ENCODE peak calls at places on chromosomes 11 and 22, in nine cellular contexts. D is dorsolateral prefrontal cortex; F is CD8-positive, alpha-beta T cell; N is MM.1S; M is PC-9; R is caudate nucleus; B is adrenal gland; H is Peyer's patch; E is CD8-positive, alpha-beta memory T cell. G is an unnamed sample.

GRCh38 chr11:126391286-126391954 is 35.9 kb downstream of the ST3GAL4 start:
- DNase-seq in E (no peak), R (no peak), M (no peak), H (no peak), B (no peak), F (no peak), N (no peak), D (no peak), G (no peak)

GRCh38 chr22:49413551-49413950 is 414.1 kb downstream of the BRD1 start:
- DNase-seq in E (no peak), D (no peak), H (no peak), M (no peak), B (no peak), F (no peak), R (no peak), N (no peak), G (no peak)

GRCh38 chr11:8068605-8069221 is 12.3 kb upstream of the TUB start:
- DNase-seq in H (no peak), F (no peak), E (no peak), D (no peak), B (peak), N (no peak), M (peak), R (no peak), G (no peak)

GRCh38 chr22:28025866-28026575 is 107.0 kb upstream of the PITPNB start:
- DNase-seq in R (no peak), F (no peak), M (no peak), N (no peak), H (no peak), D (no peak), B (peak), E (no peak), G (no peak)

GRCh38 chr11:106464728-106465127 is 387.3 kb downstream of the AASDHPPT start:
- DNase-seq in H (no peak), N (no peak), R (no peak), B (no peak), E (no peak), F (no peak), D (no peak), M (peak), G (no peak)

GRCh38 chr11:11640152-11640551 is 18.3 kb upstream of the GALNT18 start:
- DNase-seq in N (no peak), E (no peak), H (no peak), M (no peak), D (no peak), F (no peak), R (no peak), B (no peak), G (no peak)

GRCh38 chr11:123569387-123569786 is 85.0 kb downstream of the SCN3B start:
- DNase-seq in B (no peak), N (no peak), R (no peak), H (no peak), E (no peak), M (no peak), F (no peak), D (no peak), G (no peak)

GRCh38 chr11:76205252-76206076 is 838 bp downstream of the WNT11 start:
- DNase-seq in B (no peak), N (no peak), M (no peak), R (no peak), E (no peak), D (no peak), F (no peak), H (no peak), G (no peak)

GRCh38 chr11:116460156-116460965 is 312.4 kb downstream of the BUD13 start:
- DNase-seq in E (no peak), H (peak), D (no peak), R (no peak), M (no peak), N (no peak), F (no peak), B (no peak), G (no peak)

GRCh38 chr11:4093519-4094347 is 866 bp upstream of the RRM1 start:
- DNase-seq in E (no peak), N (peak), M (no peak), H (no peak), D (no peak), B (no peak), F (no peak), R (no peak), G (no peak)

GRCh38 chr11:17827006-17827405 is 92.4 kb downstream of the KCNC1 start:
- DNase-seq in H (no peak), D (no peak), M (no peak), B (no peak), E (no peak), R (no peak), F (no peak), N (no peak), G (no peak)

GRCh38 chr11:34250732-34251639 is 106.8 kb downstream of the ABTB2 start:
- DNase-seq in B (no peak), R (peak), N (no peak), D (peak), E (peak), H (peak), F (peak), M (peak), G (no peak)

GRCh38 chr11:94449029-94449428 is 44.6 kb downstream of the MRE11 start:
- DNase-seq in H (no peak), B (no peak), R (no peak), F (no peak), N (no peak), M (no peak), D (no peak), E (no peak), G (no peak)

GRCh38 chr22:22396741-22397291 is 111.7 kb downstream of the ZNF280B start:
- DNase-seq in H (no peak), F (no peak), D (no peak), N (no peak), E (no peak), R (no peak), M (no peak), B (no peak), G (no peak)

GRCh38 chr22:17823964-17824363 is 49.7 kb upstream of the BID start:
- DNase-seq in D (no peak), M (no peak), B (no peak), N (no peak), F (no peak), H (no peak), R (no peak), E (no peak), G (no peak)

GRCh38 chr22:37428649-37429586 is 1.6 kb upstream of the ELFN2 start:
- DNase-seq in M (no peak), H (peak), F (peak), D (no peak), B (no peak), R (no peak), E (peak), N (peak), G (no peak)

GRCh38 chr11:89463381-89463780 is 27.8 kb downstream of the NOX4 start:
- DNase-seq in M (no peak), R (no peak), E (no peak), B (no peak), N (no peak), F (no peak), H (no peak), D (no peak), G (no peak)

GRCh38 chr11:134393638-134394037 is 18.4 kb downstream of the B3GAT1 start:
- DNase-seq in F (no peak), M (no peak), D (peak), B (no peak), H (no peak), R (no peak), E (no peak), N (no peak), G (peak)

GRCh38 chr22:50730013-50730891 is 7.8 kb upstream of the ACR start:
- DNase-seq in F (no peak), E (no peak), M (no peak), H (no peak), R (no peak), N (no peak), B (peak), D (no peak), G (no peak)

GRCh38 chr11:71311176-71311925 is 59.0 kb upstream of the SHANK2 start:
- DNase-seq in E (no peak), H (peak), B (no peak), M (no peak), N (no peak), D (no peak), R (no peak), F (no peak), G (no peak)

GRCh38 chr11:134587345-134587744 is 175.3 kb upstream of the B3GAT1 start:
- DNase-seq in R (no peak), B (no peak), F (no peak), N (peak), E (no peak), H (no peak), D (no peak), M (peak), G (no peak)

GRCh38 chr11:16977136-16978020 is 36.8 kb downstream of the PLEKHA7 start:
- DNase-seq in F (no peak), D (no peak), N (no peak), B (no peak), M (no peak), R (no peak), E (no peak), H (no peak), G (no peak)

GRCh38 chr22:24120029-24120428 is 61.3 kb upstream of the SUSD2 start:
- DNase-seq in D (peak), B (no peak), F (no peak), M (no peak), N (no peak), H (no peak), E (no peak), R (no peak), G (no peak)

GRCh38 chr11:86802601-86803051 is 2.3 kb downstream of the PRSS23 start:
- DNase-seq in B (no peak), M (peak), N (peak), F (no peak), H (no peak), D (no peak), R (no peak), E (no peak), G (no peak)

GRCh38 chr11:73192272-73192671 is 25.8 kb upstream of the P2RY2 start:
- DNase-seq in F (no peak), E (no peak), D (peak), R (no peak), H (peak), N (no peak), B (no peak), M (peak), G (no peak)

GRCh38 chr11:13954591-13954990 is 7.9 kb upstream of the SPON1 start:
- DNase-seq in H (no peak), N (no peak), R (no peak), B (no peak), E (no peak), D (no peak), M (no peak), F (no peak), G (no peak)

GRCh38 chr22:33380789-33381530 is 322.8 kb upstream of the SYN3 start:
- DNase-seq in F (no peak), R (no peak), M (peak), N (no peak), B (no peak), D (no peak), H (no peak), E (no peak), G (no peak)

GRCh38 chr22:49107961-49108530 is 719.6 kb downstream of the BRD1 start:
- DNase-seq in D (peak), F (no peak), H (no peak), E (no peak), N (no peak), B (no peak), M (no peak), R (no peak), G (no peak)

GRCh38 chr11:43282607-43283440 is 29.0 kb upstream of the API5 start:
- DNase-seq in M (no peak), N (peak), D (peak), F (peak), B (peak), E (peak), H (peak), R (no peak), G (peak)

GRCh38 chr11:82229346-82229745 is 504.3 kb downstream of the FAM181B start:
- DNase-seq in E (peak), F (no peak), D (no peak), B (no peak), N (peak), R (no peak), H (no peak), M (no peak), G (no peak)

GRCh38 chr11:119615003-119615878 is 113.8 kb downstream of the NECTIN1 start:
- DNase-seq in D (peak), M (peak), F (no peak), B (no peak), E (no peak), R (peak), N (peak), H (no peak), G (peak)

GRCh38 chr11:107316426-107316825 is 141.2 kb downstream of the CWF19L2 start:
- DNase-seq in M (no peak), D (no peak), B (no peak), R (no peak), E (no peak), F (no peak), H (no peak), N (no peak), G (no peak)

GRCh38 chr22:21796863-21797262 is 61.3 kb upstream of the YPEL1 start:
- DNase-seq in F (no peak), H (no peak), E (no peak), D (peak), R (no peak), N (no peak), M (no peak), B (no peak), G (peak)

GRCh38 chr11:129935723-129936122 is 40.3 kb upstream of the NFRKB start:
- DNase-seq in D (no peak), H (no peak), R (no peak), B (no peak), F (no peak), N (no peak), M (no peak), E (no peak), G (no peak)

GRCh38 chr11:76185931-76186401 is 20.3 kb downstream of the WNT11 start:
- DNase-seq in R (no peak), N (no peak), D (no peak), E (no peak), M (no peak), B (peak), F (no peak), H (no peak), G (no peak)

GRCh38 chr11:73317373-73317772 is 9.3 kb downstream of the ARHGEF17 start:
- DNase-seq in R (peak), M (no peak), D (peak), F (no peak), H (no peak), N (no peak), E (no peak), B (no peak), G (peak)

GRCh38 chr11:3378426-3379423 is at the start of gene ZNF195:
- DNase-seq in D (peak), B (peak), H (peak), F (peak), E (peak), M (peak), N (peak), R (peak), G (peak)

GRCh38 chr11:61888043-61888442 is 3.3 kb downstream of the FADS3 start:
- DNase-seq in B (peak), R (no peak), N (no peak), M (peak), F (no peak), D (no peak), E (no peak), H (no peak), G (peak)

DNA sequence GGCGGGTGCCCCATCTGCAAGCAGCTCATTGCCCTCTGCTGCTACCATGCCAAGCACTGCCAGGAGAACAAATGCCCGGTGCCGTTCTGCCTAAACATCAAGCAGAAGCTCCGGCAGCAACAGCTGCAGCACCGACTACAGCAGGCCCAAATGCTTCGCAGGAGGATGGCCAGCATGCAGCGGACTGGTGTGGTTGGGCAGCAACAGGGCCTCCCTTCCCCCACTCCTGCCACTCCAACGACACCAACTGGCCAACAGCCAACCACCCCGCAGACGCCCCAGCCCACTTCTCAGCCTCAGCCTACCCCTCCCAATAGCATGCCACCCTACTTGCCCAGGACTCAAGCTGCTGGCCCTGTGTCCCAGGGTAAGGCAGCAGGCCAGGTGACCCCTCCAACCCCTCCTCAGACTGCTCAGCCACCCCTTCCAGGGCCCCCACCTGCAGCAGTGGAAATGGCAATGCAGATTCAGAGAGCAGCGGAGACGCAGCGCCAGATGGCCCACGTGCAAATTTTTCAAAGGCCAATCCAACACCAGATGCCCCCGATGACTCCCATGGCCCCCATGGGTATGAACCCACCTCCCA is 28.0 kb upstream of the L3MBTL2 start:
- DNase-seq in E (no peak), M (no peak), H (no peak), N (no peak), D (no peak), R (no peak), B (no peak), F (no peak), G (peak)
- H3K27ac ChIP-seq in E (no peak), M (no peak), H (no peak), N (no peak), D (peak), R (no peak), B (no peak), F (no peak), G (peak)

DNA sequence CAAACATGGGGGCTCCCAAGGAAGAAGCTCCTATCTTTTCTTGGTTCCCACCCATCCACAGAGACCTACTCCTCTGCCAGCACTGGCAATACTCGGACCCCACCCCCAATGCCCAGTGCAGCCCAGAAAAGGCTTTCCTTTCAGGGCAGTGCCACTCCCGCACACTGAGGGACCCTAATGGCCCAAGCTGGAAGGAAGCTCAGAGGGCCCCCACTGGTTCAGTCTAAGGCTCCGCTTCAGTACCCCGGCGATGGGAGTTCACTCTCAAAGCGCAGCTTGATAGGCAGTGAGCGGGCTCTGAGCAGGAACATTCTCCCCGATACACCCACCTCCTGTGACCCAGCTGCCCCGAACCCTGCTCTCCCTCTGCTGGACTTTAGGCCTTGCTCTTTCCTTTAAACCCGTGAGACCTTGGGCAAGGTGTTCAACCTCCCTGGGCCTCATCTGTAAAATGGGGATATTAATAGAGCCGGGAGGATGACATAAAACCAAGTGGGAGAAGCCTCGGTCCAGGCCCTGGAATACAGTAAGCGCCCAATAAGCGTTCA is 48.4 kb downstream of the CHRDL2 start:
- DNase-seq in D (no peak), E (no peak), F (no peak), B (no peak), M (no peak), R (no peak), H (peak), N (no peak), G (no peak)
- H3K27ac ChIP-seq in D (peak), E (no peak), F (no peak), B (no peak), M (no peak), R (peak), H (no peak), N (no peak), G (peak)

DNA sequence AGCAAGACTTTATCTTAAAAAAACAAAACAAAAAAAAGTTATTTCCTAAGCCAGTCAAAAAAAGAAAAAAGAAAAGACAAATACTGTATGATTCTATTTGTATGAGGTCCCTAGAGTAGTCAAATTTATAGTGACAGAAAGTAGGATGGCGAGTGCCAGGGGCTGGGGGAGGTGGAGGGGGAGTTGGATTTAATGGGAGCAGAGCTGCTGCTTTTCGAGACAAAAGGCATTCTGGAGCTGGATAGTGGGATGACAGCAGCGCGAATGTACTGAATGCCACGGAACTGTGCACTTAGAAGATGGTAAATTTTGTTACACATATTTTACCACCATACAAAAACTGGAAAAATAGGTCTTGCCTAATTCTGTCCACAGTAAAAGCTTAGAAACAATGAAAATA is 17.8 kb upstream of the SYT8 start:
- DNase-seq in E (no peak), R (peak), D (no peak), F (no peak), H (no peak), M (no peak), N (no peak), B (no peak), G (no peak)
- H3K27ac ChIP-seq in E (no peak), R (no peak), D (no peak), F (no peak), H (no peak), M (peak), N (no peak), B (no peak), G (no peak)

DNA sequence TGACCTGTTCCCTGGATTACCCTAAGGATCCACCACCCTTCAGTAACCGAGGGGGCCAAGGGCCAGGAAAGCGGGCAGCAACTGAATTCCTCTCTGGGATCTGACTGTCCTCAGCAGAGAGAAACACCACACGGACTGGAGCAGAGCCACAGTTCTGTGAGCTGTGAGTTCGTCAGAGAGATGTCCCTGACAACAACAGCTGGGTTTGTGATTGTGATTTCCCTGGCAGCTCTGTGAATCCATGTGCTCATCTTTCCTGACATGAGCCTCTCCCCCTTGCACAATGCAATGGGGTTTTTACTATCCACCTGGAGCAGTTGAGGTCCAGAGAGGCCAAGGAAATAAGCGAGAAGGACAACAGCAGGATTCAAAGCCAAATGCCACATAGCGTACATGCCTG is 69.4 kb upstream of the AMPD3 start:
- DNase-seq in F (no peak), E (no peak), M (no peak), R (no peak), D (no peak), H (no peak), B (no peak), N (no peak), G (no peak)
- H3K27ac ChIP-seq in F (no peak), E (no peak), M (no peak), R (no peak), D (no peak), H (no peak), B (no peak), N (no peak), G (no peak)

GRCh38 chr22:31800065-31800464 is 46.2 kb downstream of the DEPDC5 start:
- DNase-seq in E (no peak), B (no peak), N (no peak), H (no peak), D (no peak), F (no peak), R (no peak), M (peak), G (no peak)
- H3K27ac ChIP-seq in E (no peak), B (no peak), N (no peak), H (no peak), D (no peak), F (no peak), R (no peak), M (peak), G (no peak)

G was measured in substantia nigra.